ENCODE peak calls at places on chromosomes 4 and X, in eight cellular contexts. V is stimulated activated CD4-positive, alpha-beta T cell treated with anti-CD3 and anti-CD28 coated beads, Interleukin-4, amount 100 ng/mL, for 24 hours; Q is AG04450; L is occipital lobe; W is RCC 7860; U is smooth muscle cell of the brain vasculature; X is NB4; N is NCI-H1417. P is an unnamed sample.

GRCh38 chrX:29555465-29556091 is 659.8 kb upstream of the MAGEB2 start:
- DNase-seq in V (no peak), Q (no peak), L (no peak), W (no peak), U (no peak), X (no peak), N (no peak), P (no peak)

GRCh38 chrX:1202251-1202650 is 10.2 kb downstream of the CRLF2 start:
- DNase-seq in V (no peak), Q (no peak), L (no peak), W (no peak), U (no peak), X (no peak), N (no peak), P (no peak)

GRCh38 chrX:127879585-127879984 is 172.6 kb downstream of the ACTRT1 start:
- DNase-seq in V (no peak), Q (no peak), L (no peak), W (no peak), U (no peak), X (no peak), N (no peak), P (no peak)

GRCh38 chr4:183721207-183722081 is 62.4 kb downstream of the TRAPPC11 start:
- DNase-seq in V (peak; percentile 57), Q (no peak), L (peak; percentile 12), W (no peak), U (no peak), X (peak; percentile 77), N (no peak), P (no peak)

GRCh38 chr4:163923092-163923491 is 428.6 kb downstream of the TMA16 start:
- DNase-seq in V (no peak), Q (no peak), L (no peak), W (no peak), U (no peak), X (no peak), N (no peak), P (no peak)

GRCh38 chrX:9899640-9900075 is 67.5 kb upstream of the CLDN34 start:
- DNase-seq in V (peak; percentile 21), Q (peak; percentile 61), L (peak; percentile 49), W (no peak), U (no peak), X (no peak), N (peak; percentile 54), P (peak; percentile 60)

GRCh38 chr4:1137063-1137771 is 23.9 kb upstream of the RNF212 start:
- DNase-seq in V (no peak), Q (no peak), L (no peak), W (no peak), U (no peak), X (peak; percentile 75), N (no peak), P (no peak)

GRCh38 chr4:152247271-152247975 is 288.5 kb downstream of the FBXW7 start:
- DNase-seq in V (no peak), Q (no peak), L (peak; percentile 8), W (no peak), U (no peak), X (no peak), N (no peak), P (no peak)

GRCh38 chr4:6943012-6943869 is 33.6 kb downstream of the TBC1D14 start:
- DNase-seq in V (no peak), Q (no peak), L (no peak), W (no peak), U (no peak), X (no peak), N (no peak), P (no peak)

GRCh38 chr4:118858779-118859178 is 22.9 kb upstream of the SEC24D start:
- DNase-seq in V (no peak), Q (no peak), L (no peak), W (no peak), U (no peak), X (no peak), N (no peak), P (no peak)

GRCh38 chr4:18075823-18076433 is 54.4 kb upstream of the LCORL start:
- DNase-seq in V (peak; percentile 21), Q (no peak), L (no peak), W (peak; percentile 13), U (no peak), X (peak; percentile 74), N (peak; percentile 29), P (no peak)

GRCh38 chr4:102754044-102754443 is 6.7 kb downstream of the MANBA start:
- DNase-seq in V (no peak), Q (no peak), L (no peak), W (no peak), U (no peak), X (no peak), N (no peak), P (no peak)

GRCh38 chr4:108512615-108513505 is 107.5 kb upstream of the RPL34 start:
- DNase-seq in V (peak; percentile 41), Q (peak; percentile 20), L (no peak), W (peak; percentile 11), U (peak; percentile 37), X (peak; percentile 3), N (peak; percentile 91), P (no peak)

GRCh38 chr4:75726577-75726976 is 2.2 kb downstream of the USO1 start:
- DNase-seq in V (no peak), Q (no peak), L (no peak), W (no peak), U (no peak), X (no peak), N (peak; percentile 3), P (no peak)

GRCh38 chr4:15006416-15007024 is 4.2 kb downstream of the CPEB2 start:
- DNase-seq in V (no peak), Q (no peak), L (no peak), W (no peak), U (no peak), X (peak; percentile 42), N (peak; percentile 48), P (no peak)

GRCh38 chr4:140144050-140144449 is 9.9 kb downstream of the MAML3 start:
- DNase-seq in V (no peak), Q (no peak), L (no peak), W (no peak), U (no peak), X (no peak), N (no peak), P (no peak)

GRCh38 chr4:27066591-27066990 is 205.9 kb downstream of the STIM2 start:
- DNase-seq in V (no peak), Q (no peak), L (no peak), W (no peak), U (no peak), X (peak; percentile 74), N (no peak), P (no peak)

GRCh38 chr4:117664706-117665444 is 369.4 kb upstream of the NDST3 start:
- DNase-seq in V (no peak), Q (no peak), L (no peak), W (peak; percentile 2), U (no peak), X (no peak), N (no peak), P (no peak)

GRCh38 chr4:53161475-53162423 is 204.1 kb downstream of the SCFD2 start:
- DNase-seq in V (no peak), Q (no peak), L (no peak), W (no peak), U (no peak), X (no peak), N (no peak), P (no peak)

GRCh38 chr4:7332216-7333023 is 102.3 kb downstream of the PSAPL1 start:
- DNase-seq in V (no peak), Q (peak; percentile 18), L (no peak), W (peak; percentile 48), U (peak; percentile 52), X (no peak), N (no peak), P (no peak)

P was measured in nucleus accumbens.